ENCODE peak calls at places on chromosome 15, in four cellular contexts. X, H, M and G are unnamed samples.

GRCh38 chr15:100252779-100253417 is 88.9 kb downstream of the ADAMTS17 start:
- DNase-seq in X (no peak), H (no peak), M (no peak), G (no peak)

GRCh38 chr15:38547255-38547997 is 17.2 kb downstream of the RASGRP1 start:
- DNase-seq in X (no peak), H (no peak), M (no peak), G (no peak)

GRCh38 chr15:92803852-92804609 is 96.1 kb upstream of the CHD2 start:
- DNase-seq in X (no peak), H (no peak), M (no peak), G (peak)

GRCh38 chr15:94026458-94026967 is 204.8 kb upstream of the MCTP2 start:
- DNase-seq in X (no peak), H (no peak), M (no peak), G (peak)

GRCh38 chr15:48388937-48389309 is 57.7 kb downstream of the DUT start:
- DNase-seq in X (no peak), H (no peak), M (no peak), G (no peak)

GRCh38 chr15:71951134-71951533 is 140.8 kb downstream of the NR2E3 start:
- DNase-seq in X (no peak), H (no peak), M (no peak), G (no peak)

GRCh38 chr15:90214553-90215205 is 13.5 kb downstream of the SEMA4B start:
- DNase-seq in X (no peak), H (no peak), M (no peak), G (peak)

GRCh38 chr15:100437261-100437660 is 91.5 kb downstream of the CERS3 start:
- DNase-seq in X (no peak), H (no peak), M (no peak), G (no peak)

GRCh38 chr15:67783303-67783702 is 42.0 kb upstream of the SKOR1 start:
- DNase-seq in X (no peak), H (no peak), M (no peak), G (no peak)

GRCh38 chr15:80041497-80042253 is 17.8 kb upstream of the ZFAND6 start:
- DNase-seq in X (no peak), H (no peak), M (no peak), G (no peak)

GRCh38 chr15:101411588-101411987 is 77.9 kb downstream of the PCSK6 start:
- DNase-seq in X (no peak), H (peak), M (no peak), G (no peak)

GRCh38 chr15:42908538-42908937 is 12.0 kb downstream of the TTBK2 start:
- DNase-seq in X (no peak), H (no peak), M (no peak), G (no peak)

GRCh38 chr15:36177590-36178281 is 401.7 kb upstream of the CDIN1 start:
- DNase-seq in X (no peak), H (no peak), M (no peak), G (peak)

GRCh38 chr15:59274126-59274970 is 67.7 kb downstream of the LDHAL6B start:
- DNase-seq in X (no peak), H (no peak), M (no peak), G (peak)

GRCh38 chr15:36911322-36911944 is 188.9 kb downstream of the MEIS2 start:
- DNase-seq in X (no peak), H (no peak), M (no peak), G (peak)

GRCh38 chr15:25678498-25678865 is 184.6 kb downstream of the ATP10A start:
- DNase-seq in X (no peak), H (no peak), M (no peak), G (no peak)

GRCh38 chr15:72474466-72474911 is 359 bp downstream of the ARIH1 start:
- DNase-seq in X (no peak), H (no peak), M (no peak), G (no peak)

GRCh38 chr15:41564960-41565502 is 6.0 kb downstream of the TYRO3 start:
- DNase-seq in X (no peak), H (no peak), M (no peak), G (no peak)

GRCh38 chr15:100189319-100189718 is 152.5 kb downstream of the ADAMTS17 start:
- DNase-seq in X (no peak), H (no peak), M (no peak), G (no peak)

GRCh38 chr15:71083349-71083748 is 31.9 kb upstream of the THSD4 start:
- DNase-seq in X (no peak), H (no peak), M (no peak), G (no peak)

GRCh38 chr15:59792359-59792758 is 103.2 kb upstream of the BNIP2 start:
- DNase-seq in X (no peak), H (peak), M (no peak), G (no peak)

GRCh38 chr15:40333922-40334492 is 6.7 kb downstream of the CCDC9B start:
- DNase-seq in X (no peak), H (no peak), M (no peak), G (peak)

GRCh38 chr15:65204931-65205655 is 6.2 kb downstream of the CILP start:
- DNase-seq in X (no peak), H (no peak), M (no peak), G (no peak)

GRCh38 chr15:25850154-25851111 is 12.7 kb downstream of the ATP10A start:
- DNase-seq in X (peak), H (peak), M (no peak), G (peak)

GRCh38 chr15:48967336-48967735 is 3.6 kb upstream of the SHC4 start:
- DNase-seq in X (no peak), H (no peak), M (no peak), G (no peak)

GRCh38 chr15:72796515-72797337 is 13.2 kb upstream of the ADPGK start:
- DNase-seq in X (peak), H (peak), M (no peak), G (peak)

GRCh38 chr15:89781055-89781454 is 4.9 kb downstream of the MESP2 start:
- DNase-seq in X (no peak), H (no peak), M (no peak), G (no peak)

GRCh38 chr15:45203182-45203581 is 15.4 kb upstream of the SHF start:
- DNase-seq in X (no peak), H (no peak), M (no peak), G (no peak)

GRCh38 chr15:22880068-22880980 is 41.9 kb downstream of the NIPA2 start:
- DNase-seq in X (no peak), H (no peak), M (no peak), G (no peak)

GRCh38 chr15:101803209-101803608 is at the start of gene OR4F6:
- DNase-seq in X (no peak), H (no peak), M (no peak), G (no peak)

GRCh38 chr15:66783327-66784124 is 81.5 kb downstream of the SMAD6 start:
- DNase-seq in X (no peak), H (no peak), M (no peak), G (peak)

GRCh38 chr15:66782785-66783184 is 80.7 kb downstream of the SMAD6 start:
- DNase-seq in X (no peak), H (no peak), M (no peak), G (no peak)

GRCh38 chr15:66779331-66780009 is 77.4 kb downstream of the SMAD6 start:
- DNase-seq in X (no peak), H (no peak), M (no peak), G (no peak)

GRCh38 chr15:66780172-66780972 is 78.3 kb downstream of the SMAD6 start:
- DNase-seq in X (no peak), H (no peak), M (no peak), G (peak)

DNA sequence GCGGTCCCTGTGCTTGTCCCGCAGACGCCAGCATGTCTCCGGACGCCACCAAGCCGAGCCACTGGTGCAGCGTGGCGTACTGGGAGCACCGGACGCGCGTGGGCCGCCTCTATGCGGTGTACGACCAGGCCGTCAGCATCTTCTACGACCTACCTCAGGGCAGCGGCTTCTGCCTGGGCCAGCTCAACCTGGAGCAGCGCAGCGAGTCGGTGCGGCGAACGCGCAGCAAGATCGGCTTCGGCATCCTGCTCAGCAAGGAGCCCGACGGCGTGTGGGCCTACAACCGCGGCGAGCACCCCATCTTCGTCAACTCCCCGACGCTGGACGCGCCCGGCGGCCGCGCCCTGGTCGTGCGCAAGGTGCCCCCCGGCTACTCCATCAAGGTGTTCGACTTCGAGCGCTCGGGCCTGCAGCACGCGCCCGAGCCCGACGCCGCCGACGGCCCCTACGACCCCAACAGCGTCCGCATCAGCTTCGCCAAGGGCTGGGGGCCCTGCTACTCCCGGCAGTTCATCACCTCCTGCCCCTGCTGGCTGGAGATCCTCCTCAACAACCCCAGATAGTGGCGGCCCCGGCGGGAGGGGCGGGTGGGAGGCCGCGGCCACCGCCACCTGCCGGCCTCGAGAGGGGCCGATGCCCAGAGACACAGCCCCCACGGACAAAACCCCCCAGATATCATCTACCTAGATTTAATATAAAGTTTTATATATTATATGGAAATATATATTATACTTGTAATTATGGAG is 79.1 kb downstream of the SMAD6 start:
- DNase-seq in X (no peak), H (no peak), M (no peak), G (no peak)
- H2BK5ac ChIP-seq in X (peak), H (no peak), M (peak), G (no peak)

GRCh38 chr15:33580526-33580925 is 269.8 kb downstream of the RYR3 start:
- DNase-seq in X (no peak), H (no peak), M (no peak), G (no peak)
- H2BK12ac ChIP-seq in X (no peak), H (no peak), M (no peak), G (no peak)

GRCh38 chr15:96497951-96498350 is 167.5 kb downstream of the NR2F2 start:
- DNase-seq in X (no peak), H (no peak), M (no peak), G (no peak)
- H2BK15ac ChIP-seq in X (no peak), H (no peak), M (no peak), G (no peak)

DNA sequence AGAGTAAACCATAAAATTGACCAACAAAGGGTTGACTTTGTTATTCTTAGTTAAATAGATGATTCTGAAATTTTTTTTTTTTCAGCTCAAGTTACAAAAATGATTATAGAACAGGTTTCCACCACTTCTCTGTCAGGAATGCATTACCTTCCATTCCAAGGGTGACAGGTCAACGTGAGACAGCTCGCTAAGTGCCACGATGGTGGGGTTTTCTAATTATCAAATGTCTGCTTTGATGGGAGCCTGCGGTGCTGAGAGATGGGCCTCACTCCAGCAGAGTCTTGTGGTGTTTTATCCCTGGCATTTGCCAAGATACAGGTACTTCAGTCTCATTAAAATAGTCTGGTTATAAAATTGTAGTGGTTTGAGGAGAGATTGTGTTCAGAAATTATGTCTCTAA is 80.3 kb downstream of the CGNL1 start:
- DNase-seq in X (no peak), H (no peak), M (no peak), G (no peak)
- H2BK5ac ChIP-seq in X (no peak), H (no peak), M (no peak), G (no peak)

GRCh38 chr15:84889991-84890669 is 5.7 kb downstream of the SLC28A1 start:
- DNase-seq in X (no peak), H (no peak), M (no peak), G (no peak)
- H2BK12ac ChIP-seq in X (no peak), H (no peak), M (peak), G (no peak)

DNA sequence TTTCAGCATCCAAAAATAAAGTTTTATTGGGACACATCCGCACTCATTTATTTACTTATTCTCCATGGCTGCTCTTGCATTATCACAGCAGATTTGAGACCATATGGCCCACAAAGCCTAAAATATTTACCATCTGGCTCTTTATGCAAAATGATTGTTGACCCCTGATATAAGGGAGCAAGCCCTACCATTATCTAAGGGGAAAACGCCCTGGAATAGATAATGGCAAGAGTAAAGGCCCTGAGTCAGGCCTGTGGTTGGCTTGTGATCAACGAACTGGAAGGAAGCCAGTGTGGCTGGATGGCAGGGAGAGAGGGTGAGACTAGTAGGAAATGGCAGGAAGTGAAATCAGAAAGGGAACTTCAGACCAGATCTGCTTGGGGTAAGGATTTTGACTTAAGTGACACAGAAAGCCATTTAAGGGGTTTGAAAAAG is 24.6 kb upstream of the DMXL2 start:
- DNase-seq in X (no peak), H (no peak), M (no peak), G (peak)
- H2BK15ac ChIP-seq in X (no peak), H (no peak), M (no peak), G (no peak)

DNA sequence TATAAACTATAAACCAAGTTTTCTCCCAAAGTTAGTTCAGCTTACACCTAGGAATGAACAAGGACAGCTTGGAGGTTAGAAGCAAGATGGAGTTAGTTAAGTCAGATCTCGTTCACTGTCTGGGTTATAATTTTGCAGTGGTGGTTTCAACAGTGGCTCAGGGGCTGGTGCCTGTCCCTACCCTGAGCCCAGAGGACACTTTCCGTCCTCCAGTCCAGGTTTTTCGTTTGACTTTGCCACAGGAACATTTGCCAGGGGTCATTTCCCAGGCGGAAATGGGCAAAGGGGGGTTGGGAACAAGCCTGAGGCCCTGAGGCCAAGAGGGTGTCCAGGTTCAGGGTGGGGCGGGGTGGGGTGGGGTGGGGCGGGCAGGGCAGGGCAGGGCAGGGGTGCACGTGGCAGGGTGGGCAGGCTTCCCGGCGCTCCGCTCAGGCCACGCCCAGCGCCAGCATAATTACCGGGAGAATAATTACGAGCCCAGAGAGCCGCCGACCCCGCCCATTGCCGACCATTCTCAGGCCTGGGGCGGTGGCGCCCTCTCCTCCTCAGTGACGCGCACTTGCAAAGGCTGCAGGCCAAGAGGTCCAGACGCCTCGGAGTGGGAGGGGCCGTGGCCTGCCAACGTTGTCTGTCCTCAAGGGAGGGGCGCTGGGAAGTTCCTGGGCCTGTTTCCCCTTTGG is 70.4 kb downstream of the KLF13 start:
- DNase-seq in X (peak), H (peak), M (peak), G (peak)
- H2BK5ac ChIP-seq in X (no peak), H (no peak), M (peak), G (no peak)

GRCh38 chr15:32853667-32854066 is 135.9 kb downstream of the GREM1 start:
- DNase-seq in X (no peak), H (peak), M (no peak), G (no peak)
- H2BK12ac ChIP-seq in X (no peak), H (no peak), M (no peak), G (no peak)

DNA sequence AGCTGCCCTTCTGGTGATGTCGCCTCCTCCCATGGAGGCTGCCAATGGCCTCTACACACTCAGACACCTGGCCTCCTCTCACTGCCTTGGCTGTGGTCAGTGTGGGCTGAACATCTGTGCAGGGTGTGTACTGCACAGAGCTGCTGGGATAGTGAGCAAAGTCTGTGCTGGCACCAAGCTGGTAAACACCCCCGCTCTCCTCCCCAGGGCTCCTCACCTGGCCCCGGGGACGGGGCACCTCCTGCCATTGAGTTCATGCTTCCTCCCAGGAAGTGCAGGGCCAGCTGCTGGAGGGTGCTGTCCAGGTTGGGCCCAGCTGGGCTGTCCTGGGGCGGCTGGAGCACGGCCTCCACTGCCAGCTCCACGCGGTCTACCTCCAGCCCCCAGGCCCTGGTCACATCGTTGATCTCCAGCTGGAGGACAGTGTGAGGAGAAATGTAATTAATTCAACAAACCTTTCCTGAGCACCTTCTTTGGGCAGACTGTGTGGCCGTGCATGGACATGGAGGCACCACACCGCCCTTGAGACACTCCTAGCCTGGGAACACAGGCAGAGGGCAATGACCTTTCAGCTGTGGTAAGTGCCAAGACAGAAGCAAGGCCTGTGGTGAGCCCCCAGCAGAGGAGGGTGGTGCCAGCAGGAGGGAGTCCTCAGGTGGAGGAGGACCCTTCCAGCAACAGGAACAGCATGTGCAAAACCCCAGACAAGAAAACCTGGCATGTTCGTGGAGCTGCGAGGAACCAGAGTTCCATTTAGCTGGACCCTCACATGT is 6.8 kb downstream of the STOML1 start:
- DNase-seq in X (no peak), H (no peak), M (no peak), G (no peak)
- H2BK15ac ChIP-seq in X (no peak), H (no peak), M (no peak), G (peak)

GRCh38 chr15:57526615-57527014 is 65.1 kb upstream of the MYZAP start:
- DNase-seq in X (no peak), H (no peak), M (no peak), G (no peak)
- H2BK5ac ChIP-seq in X (no peak), H (no peak), M (no peak), G (peak)